ENCODE peak calls at places on chromosomes 11 and 22, in nine cellular contexts. I, R, H, T, Q, V, S, B and U are unnamed samples.

GRCh38 chr11:60360621-60361020 is 17.7 kb upstream of the MS4A7 start:
- DNase-seq in R (no peak), Q (no peak), B (no peak), V (no peak), S (no peak), T (no peak), I (no peak), H (no peak), U (no peak)

GRCh38 chr11:13552784-13553183 is 57.0 kb upstream of the PTH start:
- DNase-seq in B (no peak), V (no peak), T (no peak), Q (no peak), S (no peak), H (no peak), R (no peak), I (no peak), U (no peak)

GRCh38 chr11:69216609-69217008 is 60.9 kb downstream of the SMIM38 start:
- DNase-seq in B (no peak), V (no peak), T (peak), I (no peak), H (no peak), S (no peak), R (no peak), Q (peak), U (no peak)

GRCh38 chr11:68342459-68343158 is 30.2 kb downstream of the LRP5 start:
- DNase-seq in R (peak), H (no peak), S (no peak), B (no peak), V (no peak), I (no peak), Q (peak), T (no peak), U (peak)

GRCh38 chr11:128421577-128421976 is 165.8 kb downstream of the ETS1 start:
- DNase-seq in S (peak), Q (no peak), B (no peak), V (peak), H (peak), I (no peak), R (no peak), T (no peak), U (peak)

GRCh38 chr11:15981292-15981691 is 375.1 kb downstream of the SOX6 start:
- DNase-seq in V (no peak), S (no peak), T (no peak), R (no peak), B (no peak), Q (no peak), I (no peak), H (no peak), U (no peak)

GRCh38 chr11:70212227-70212811 is 9.2 kb downstream of the FADD start:
- DNase-seq in T (no peak), I (no peak), B (no peak), H (peak), R (no peak), S (no peak), Q (peak), V (no peak), U (no peak)

GRCh38 chr22:32331918-32332725 is 25.5 kb upstream of the RFPL3 start:
- DNase-seq in Q (peak), I (no peak), R (no peak), H (no peak), T (peak), V (no peak), B (peak), S (no peak), U (no peak)

GRCh38 chr22:50732681-50733080 is 5.3 kb upstream of the ACR start:
- DNase-seq in T (no peak), I (no peak), B (no peak), R (no peak), S (no peak), Q (no peak), V (no peak), H (no peak), U (no peak)

GRCh38 chr11:32829680-32830412 is at the start of gene PRRG4:
- DNase-seq in Q (peak), B (no peak), H (peak), T (no peak), R (peak), V (peak), I (peak), S (peak), U (peak)

GRCh38 chr22:37802310-37803194 is 5.2 kb upstream of the GCAT start:
- DNase-seq in B (peak), T (no peak), H (peak), V (no peak), R (peak), Q (peak), I (no peak), S (no peak), U (no peak)

GRCh38 chr22:47088480-47089145 is 326.2 kb downstream of the TBC1D22A start:
- DNase-seq in V (no peak), H (no peak), T (no peak), B (no peak), I (no peak), Q (no peak), R (no peak), S (no peak), U (no peak)

GRCh38 chr11:102705626-102706025 is at the start of gene MMP27:
- DNase-seq in H (no peak), T (no peak), S (no peak), B (no peak), I (no peak), R (no peak), V (no peak), Q (no peak), U (no peak)

GRCh38 chr11:2139118-2139490 is at the start of gene IGF2:
- DNase-seq in B (no peak), V (no peak), I (no peak), T (no peak), Q (peak), S (no peak), H (no peak), R (peak), U (no peak)

GRCh38 chr11:44258839-44259420 is 51.0 kb downstream of the ALX4 start:
- DNase-seq in Q (no peak), R (no peak), I (no peak), T (no peak), B (peak), H (no peak), V (no peak), S (no peak), U (no peak)

GRCh38 chr11:67585911-67586310 is 2.3 kb downstream of the GSTP1 start:
- DNase-seq in I (no peak), Q (no peak), H (no peak), B (no peak), S (no peak), R (no peak), T (no peak), V (no peak), U (no peak)

GRCh38 chr11:34475656-34476055 is 36.9 kb downstream of the CAT start:
- DNase-seq in S (no peak), H (no peak), B (no peak), T (no peak), I (no peak), Q (no peak), V (no peak), R (no peak), U (no peak)